ENCODE peak calls at places on chromosome 2, in nine cellular contexts. V is NCI-H2081; E is epithelial cell of proximal tubule; X is NCI-H446 treated with DMSO at 0.1 percent for 48 hours; S is activated CD4-positive, CD25-positive, alpha-beta regulatory T cell; R is T follicular helper cell; O is activated T-helper 1 cell treated with Interleukin-2 at 50 U/mL for 16 hours; J is amniotic stem cell; Z is GM23338. N is an unnamed sample.

GRCh38 chr2:228083131-228083530 is 98.4 kb downstream of the SPHKAP start:
- DNase-seq in V (no peak), E (no peak), X (no peak), S (no peak), R (no peak), O (no peak), J (no peak), Z (no peak), N (no peak)

GRCh38 chr2:63520793-63521192 is 67.5 kb downstream of the WDPCP start:
- DNase-seq in V (no peak), E (no peak), X (no peak), S (no peak), R (no peak), O (no peak), J (no peak), Z (no peak), N (no peak)

GRCh38 chr2:150370600-150370999 is 116.9 kb downstream of the RND3 start:
- DNase-seq in V (no peak), E (no peak), X (no peak), S (no peak), R (no peak), O (no peak), J (no peak), Z (no peak), N (no peak)

GRCh38 chr2:39119732-39120520 is 925 bp downstream of the SOS1 start:
- DNase-seq in V (peak), E (no peak), X (no peak), S (peak), R (peak), O (peak), J (no peak), Z (peak), N (peak)

GRCh38 chr2:37589298-37589697 is 82.1 kb downstream of the CDC42EP3 start:
- DNase-seq in V (no peak), E (no peak), X (no peak), S (no peak), R (no peak), O (no peak), J (no peak), Z (no peak), N (no peak)

GRCh38 chr2:226600184-226600583 is 199.4 kb downstream of the IRS1 start:
- DNase-seq in V (no peak), E (no peak), X (no peak), S (no peak), R (no peak), O (no peak), J (no peak), Z (peak), N (no peak)

GRCh38 chr2:155332016-155332415 is 633.5 kb downstream of the KCNJ3 start:
- DNase-seq in V (no peak), E (no peak), X (no peak), S (no peak), R (no peak), O (no peak), J (no peak), Z (no peak), N (no peak)

GRCh38 chr2:231622963-231623362 is 30.3 kb downstream of the TEX44 start:
- DNase-seq in V (no peak), E (no peak), X (no peak), S (no peak), R (no peak), O (no peak), J (no peak), Z (peak), N (no peak)

GRCh38 chr2:166610180-166610919 is 116.3 kb upstream of the SCN7A start:
- DNase-seq in V (no peak), E (no peak), X (no peak), S (no peak), R (no peak), O (no peak), J (no peak), Z (peak), N (peak)

GRCh38 chr2:70994055-70994444 is 623 bp downstream of the TEX261 start:
- DNase-seq in V (no peak), E (no peak), X (no peak), S (no peak), R (no peak), O (no peak), J (no peak), Z (peak), N (no peak)

GRCh38 chr2:236472711-236473495 is 96.7 kb upstream of the ACKR3 start:
- DNase-seq in V (no peak), E (no peak), X (no peak), S (no peak), R (no peak), O (no peak), J (no peak), Z (peak), N (no peak)

GRCh38 chr2:9964334-9964980 is 13.0 kb downstream of the GRHL1 start:
- DNase-seq in V (no peak), E (no peak), X (no peak), S (no peak), R (no peak), O (no peak), J (no peak), Z (no peak), N (no peak)

GRCh38 chr2:30368258-30368657 is 78.8 kb upstream of the LCLAT1 start:
- DNase-seq in V (no peak), E (no peak), X (no peak), S (no peak), R (no peak), O (no peak), J (no peak), Z (no peak), N (no peak)

GRCh38 chr2:73235315-73236028 is 1.4 kb downstream of the CCT7 start:
- DNase-seq in V (no peak), E (no peak), X (no peak), S (no peak), R (no peak), O (no peak), J (no peak), Z (no peak), N (no peak)

N was measured in sigmoid colon.